ENCODE peak calls at places on chromosomes 13 and 19, in five cellular contexts. J, F, H, G and W are unnamed samples. For H3K27me3 and H3K4me1, the result is how much of the 10 kb centered on the place peaks cover.

GRCh38 chr19:2546128-2547032 is 70.5 kb downstream of the GADD45B start:
- DNase-seq in J (peak), F (no peak), H (peak), G (peak), W (peak)

GRCh38 chr13:26025196-26025595 is 26.6 kb downstream of the SHISA2 start:
- DNase-seq in J (no peak), F (no peak), H (no peak), G (peak), W (no peak)

GRCh38 chr19:32599736-32600157 is 18.8 kb downstream of the PDCD5 start:
- DNase-seq in J (no peak), F (peak), H (peak), G (peak), W (no peak)

GRCh38 chr13:32911506-32911905 is 104.7 kb upstream of the KL start:
- DNase-seq in J (no peak), F (peak), H (peak), G (peak), W (no peak)

GRCh38 chr13:55263045-55263444 is 1877.7 kb upstream of the PRR20A start:
- DNase-seq in J (no peak), F (no peak), H (no peak), G (no peak), W (no peak)

GRCh38 chr19:6828306-6828697 is 55.8 kb downstream of the VAV1 start:
- DNase-seq in J (no peak), F (no peak), H (no peak), G (peak), W (no peak)

GRCh38 chr19:56712609-56713008 is 41.1 kb upstream of the ZNF835 start:
- DNase-seq in J (no peak), F (peak), H (no peak), G (no peak), W (no peak)

GRCh38 chr19:53432088-53432661 is 391 bp downstream of the ZNF761 start:
- DNase-seq in J (peak), F (peak), H (no peak), G (peak), W (peak)

GRCh38 chr19:2540646-2541454 is 64.9 kb downstream of the GADD45B start:
- DNase-seq in J (peak), F (no peak), H (peak), G (peak), W (peak)

DNA sequence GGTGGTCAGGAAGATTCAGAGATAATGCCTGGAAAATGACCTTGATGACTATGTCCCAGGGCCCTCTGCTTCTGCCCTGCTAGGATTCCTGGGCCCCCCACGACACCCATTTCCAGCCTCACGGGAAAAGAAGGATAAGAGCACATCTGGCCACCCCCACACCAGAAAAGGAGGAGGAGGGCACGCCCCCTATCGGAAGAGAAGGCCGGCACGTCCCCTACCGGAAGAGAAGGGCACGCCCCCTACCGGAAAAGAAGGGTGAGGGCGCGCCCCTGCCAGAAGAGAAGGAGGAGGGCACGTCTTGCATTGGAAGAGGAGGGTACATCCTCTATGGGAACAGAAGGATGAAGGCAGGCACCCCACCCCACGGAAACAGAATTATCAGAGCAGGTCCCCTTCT is 84.3 kb downstream of the IER2 start:
- DNase-seq in J (peak), F (peak), H (peak), G (peak), W (no peak)
- TF ChIP-seq POLR2AphosphoS5 in J (no peak), F (no peak), H (peak), G (no peak), W (no peak)

GRCh38 chr13:35881360-35881759 is 249.8 kb downstream of the DCLK1 start:
- DNase-seq in J (no peak), F (no peak), H (peak), G (no peak), W (no peak)
- H3K27me3 ChIP-seq in J (under half), F (under half), H (under half), G (under half), W (under half)

GRCh38 chr19:1172353-1173159 is 1.5 kb downstream of the SBNO2 start:
- DNase-seq in J (peak), F (peak), H (peak), G (no peak), W (peak)

GRCh38 chr19:1168877-1169791 is 4.9 kb downstream of the SBNO2 start:
- DNase-seq in J (peak), F (no peak), H (peak), G (no peak), W (peak)

GRCh38 chr19:1171755-1172352 is 2.2 kb downstream of the SBNO2 start:
- DNase-seq in J (peak), F (no peak), H (no peak), G (no peak), W (peak)

GRCh38 chr19:1169921-1170885 is 3.9 kb downstream of the SBNO2 start:
- DNase-seq in J (peak), F (peak), H (peak), G (no peak), W (peak)

GRCh38 chr19:1170938-1171754 is 2.9 kb downstream of the SBNO2 start:
- DNase-seq in J (no peak), F (no peak), H (no peak), G (no peak), W (peak)
- H3K4me1 ChIP-seq in J (half or more), F (under half), H (under half), G (under half), W (half or more)

DNA sequence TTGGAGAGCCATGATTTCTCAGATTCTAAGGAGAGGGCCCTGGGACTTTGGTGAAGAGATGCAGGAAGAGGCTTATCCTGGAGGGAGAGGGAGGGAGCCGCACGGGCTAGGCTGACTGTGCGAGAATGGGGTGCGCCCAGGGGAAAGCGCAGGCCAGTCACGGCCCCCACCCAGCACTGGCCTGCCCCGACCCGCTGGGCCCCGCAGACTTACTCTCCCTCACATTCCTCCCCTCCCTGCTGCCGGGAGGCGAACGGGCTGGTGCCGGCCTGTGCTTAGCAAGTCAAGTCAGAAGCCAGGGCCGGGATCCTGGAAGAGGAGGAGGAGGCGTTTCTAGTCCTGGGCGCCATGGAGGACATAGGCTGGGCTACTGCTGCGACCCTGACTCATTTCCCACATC is 120.0 kb downstream of the CRYL1 start:
- DNase-seq in J (peak), F (no peak), H (no peak), G (peak), W (no peak)
- TF ChIP-seq POLR2AphosphoS5 in J (no peak), F (no peak), H (no peak), G (no peak), W (no peak)

DNA sequence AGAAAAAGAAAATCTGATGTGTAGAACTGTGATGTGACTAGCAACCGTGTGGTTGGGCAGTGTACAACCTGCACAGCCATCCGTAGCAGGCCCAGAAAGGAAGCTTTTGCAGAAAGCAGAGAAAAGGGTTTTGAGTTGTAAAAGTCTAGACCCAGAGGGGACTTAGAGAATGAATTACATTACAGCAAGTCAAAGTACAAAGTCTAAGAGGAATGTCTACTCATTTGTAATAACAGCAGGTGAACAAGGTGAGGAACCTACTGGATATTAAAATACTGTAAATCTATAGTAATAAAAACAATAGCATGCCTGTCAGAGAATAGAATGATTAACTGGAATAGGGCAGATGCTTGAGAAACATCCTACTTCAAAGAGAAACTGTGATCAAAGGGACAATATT is 18.2 kb upstream of the ZNF414 start:
- DNase-seq in J (no peak), F (no peak), H (no peak), G (no peak), W (no peak)
- H3K27me3 ChIP-seq in J (under half), F (under half), H (under half), G (under half), W (under half)

GRCh38 chr13:99367106-99367616 is 60.0 kb upstream of the GPR183 start:
- DNase-seq in J (no peak), F (no peak), H (no peak), G (no peak), W (peak)

GRCh38 chr13:99363391-99363790 is 56.2 kb upstream of the GPR183 start:
- DNase-seq in J (no peak), F (no peak), H (no peak), G (no peak), W (peak)

GRCh38 chr13:99367663-99368448 is 60.7 kb upstream of the GPR183 start:
- DNase-seq in J (no peak), F (no peak), H (no peak), G (peak), W (peak)

GRCh38 chr13:99363949-99364348 is 56.8 kb upstream of the GPR183 start:
- DNase-seq in J (no peak), F (no peak), H (no peak), G (no peak), W (no peak)

DNA sequence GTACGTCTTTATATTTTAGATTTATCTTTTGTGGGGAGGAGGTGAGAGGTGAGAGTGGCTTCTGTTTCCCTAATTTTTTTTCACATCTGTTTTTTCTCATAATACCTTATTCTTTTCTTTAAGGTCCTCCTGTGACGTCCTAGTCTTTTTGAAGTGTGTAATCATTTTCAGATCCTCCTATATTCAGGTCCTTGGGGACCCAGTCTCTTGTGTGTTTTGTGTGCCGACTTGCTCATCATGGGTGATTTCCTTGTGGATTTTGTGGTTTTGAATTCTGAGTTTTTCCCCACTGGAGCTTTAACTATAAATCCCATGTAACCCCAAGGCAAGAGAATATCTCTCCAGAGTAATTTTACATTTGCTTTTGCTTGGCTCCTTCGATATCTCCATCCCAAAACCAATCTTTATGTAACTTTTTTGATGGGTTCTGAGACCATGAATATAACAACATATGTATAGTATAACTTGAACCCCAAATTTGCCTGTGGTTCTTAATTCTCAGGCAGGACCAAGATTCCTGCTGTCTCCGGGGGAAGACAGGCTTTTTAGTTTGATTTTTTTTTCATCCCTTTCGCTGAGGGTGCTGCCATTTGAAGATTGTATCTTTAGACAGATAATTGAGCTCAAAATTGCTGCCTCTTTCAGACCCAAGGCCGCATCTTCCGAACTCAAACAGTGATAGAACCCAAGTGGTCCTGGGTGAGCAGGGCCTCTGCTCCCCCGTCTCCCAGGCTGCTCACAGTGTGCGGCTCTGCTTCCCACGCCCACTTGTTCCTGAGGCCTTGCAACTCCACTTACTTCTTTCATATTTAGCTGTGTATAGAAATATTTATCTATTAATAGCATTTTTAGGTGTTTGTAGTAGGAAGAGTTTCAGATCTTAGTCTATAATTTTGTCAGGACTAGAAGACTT is 59.1 kb upstream of the GPR183 start:
- DNase-seq in J (no peak), F (no peak), H (no peak), G (no peak), W (no peak)
- H3K4me1 ChIP-seq in J (under half), F (under half), H (under half), G (under half), W (under half)

GRCh38 chr13:58721273-58721672 is 1089.7 kb downstream of the PCDH17 start:
- DNase-seq in J (no peak), F (no peak), H (no peak), G (no peak), W (no peak)
- TF ChIP-seq POLR2AphosphoS5 in J (no peak), F (no peak), H (no peak), G (no peak), W (no peak)